ENCODE peak calls at places on chromosomes 12 and 14, in seven cellular contexts. One of them, this sample, is unnamed.

GRCh38 chr14:97977711-97978261 is 1180.6 kb downstream of the VRK1 start:
- DNase-seq in ureter: peak
- DNase-seq in non-pigmented ciliary epithelial cell: no peak
- DNase-seq in choroid plexus epithelial cell: no peak
- DNase-seq in GM04504: no peak
- DNase-seq in A172: no peak
- DNase-seq in posterior vena cava: peak
- DNase-seq in this sample: peak

GRCh38 chr12:6336859-6337744 is 4.8 kb downstream of the TNFRSF1A start:
- DNase-seq in ureter: no peak
- DNase-seq in posterior vena cava: no peak
- DNase-seq in non-pigmented ciliary epithelial cell: no peak
- DNase-seq in choroid plexus epithelial cell: no peak
- DNase-seq in A172: no peak
- DNase-seq in GM04504: no peak
- DNase-seq in this sample: no peak

GRCh38 chr14:19918553-19919264 is 1.7 kb upstream of the OR4K5 start:
- DNase-seq in non-pigmented ciliary epithelial cell: no peak
- DNase-seq in A172: no peak
- DNase-seq in GM04504: no peak
- DNase-seq in choroid plexus epithelial cell: no peak
- DNase-seq in ureter: no peak
- DNase-seq in posterior vena cava: no peak
- DNase-seq in this sample: no peak

GRCh38 chr12:52022841-52023181 is 16.1 kb downstream of the TAMALIN start:
- DNase-seq in GM04504: no peak
- DNase-seq in A172: no peak
- DNase-seq in choroid plexus epithelial cell: no peak
- DNase-seq in posterior vena cava: peak
- DNase-seq in ureter: no peak
- DNase-seq in non-pigmented ciliary epithelial cell: no peak
- DNase-seq in this sample: peak

GRCh38 chr12:60172266-60172665 is 576.4 kb downstream of the SLC16A7 start:
- DNase-seq in non-pigmented ciliary epithelial cell: no peak
- DNase-seq in ureter: no peak
- DNase-seq in GM04504: no peak
- DNase-seq in choroid plexus epithelial cell: peak
- DNase-seq in posterior vena cava: no peak
- DNase-seq in A172: peak
- DNase-seq in this sample: no peak

GRCh38 chr12:632102-632696 is 31.0 kb downstream of the NINJ2 start:
- DNase-seq in posterior vena cava: peak
- DNase-seq in A172: peak
- DNase-seq in GM04504: peak
- DNase-seq in choroid plexus epithelial cell: peak
- DNase-seq in non-pigmented ciliary epithelial cell: peak
- DNase-seq in ureter: no peak
- DNase-seq in this sample: no peak

GRCh38 chr14:57060276-57060956 is 208.3 kb downstream of the EXOC5 start:
- DNase-seq in A172: no peak
- DNase-seq in ureter: no peak
- DNase-seq in choroid plexus epithelial cell: no peak
- DNase-seq in GM04504: no peak
- DNase-seq in posterior vena cava: no peak
- DNase-seq in non-pigmented ciliary epithelial cell: no peak
- DNase-seq in this sample: no peak

GRCh38 chr12:49389092-49389703 is 21.9 kb downstream of the SPATS2 start:
- DNase-seq in A172: no peak
- DNase-seq in non-pigmented ciliary epithelial cell: no peak
- DNase-seq in GM04504: no peak
- DNase-seq in ureter: no peak
- DNase-seq in posterior vena cava: peak
- DNase-seq in choroid plexus epithelial cell: no peak
- DNase-seq in this sample: no peak

GRCh38 chr14:63345826-63346225 is 27.1 kb upstream of the GPHB5 start:
- DNase-seq in ureter: no peak
- DNase-seq in non-pigmented ciliary epithelial cell: no peak
- DNase-seq in choroid plexus epithelial cell: no peak
- DNase-seq in GM04504: no peak
- DNase-seq in A172: peak
- DNase-seq in posterior vena cava: no peak
- DNase-seq in this sample: no peak

GRCh38 chr14:29035129-29035528 is 268.5 kb downstream of the FOXG1 start:
- DNase-seq in posterior vena cava: no peak
- DNase-seq in choroid plexus epithelial cell: no peak
- DNase-seq in GM04504: no peak
- DNase-seq in non-pigmented ciliary epithelial cell: no peak
- DNase-seq in A172: no peak
- DNase-seq in ureter: no peak
- DNase-seq in this sample: no peak

GRCh38 chr12:130164931-130165330 is 2.7 kb downstream of the FZD10 start:
- DNase-seq in GM04504: no peak
- DNase-seq in A172: no peak
- DNase-seq in ureter: no peak
- DNase-seq in choroid plexus epithelial cell: no peak
- DNase-seq in posterior vena cava: peak
- DNase-seq in non-pigmented ciliary epithelial cell: no peak
- DNase-seq in this sample: no peak

GRCh38 chr12:74971201-74971600 is 238.4 kb downstream of the KCNC2 start:
- DNase-seq in ureter: no peak
- DNase-seq in A172: no peak
- DNase-seq in choroid plexus epithelial cell: no peak
- DNase-seq in GM04504: no peak
- DNase-seq in posterior vena cava: no peak
- DNase-seq in non-pigmented ciliary epithelial cell: no peak
- DNase-seq in this sample: no peak

GRCh38 chr12:110269622-110270124 is 11.4 kb upstream of the ATP2A2 start:
- DNase-seq in choroid plexus epithelial cell: peak
- DNase-seq in GM04504: peak
- DNase-seq in non-pigmented ciliary epithelial cell: peak
- DNase-seq in posterior vena cava: no peak
- DNase-seq in A172: peak
- DNase-seq in ureter: no peak
- DNase-seq in this sample: peak

GRCh38 chr12:100348657-100349454 is 8.0 kb upstream of the SLC17A8 start:
- DNase-seq in posterior vena cava: no peak
- DNase-seq in A172: peak
- DNase-seq in ureter: no peak
- DNase-seq in GM04504: peak
- DNase-seq in choroid plexus epithelial cell: peak
- DNase-seq in non-pigmented ciliary epithelial cell: no peak
- DNase-seq in this sample: no peak

GRCh38 chr12:107429006-107429698 is 256.4 kb upstream of the PWP1 start:
- DNase-seq in GM04504: no peak
- DNase-seq in ureter: peak
- DNase-seq in posterior vena cava: no peak
- DNase-seq in non-pigmented ciliary epithelial cell: no peak
- DNase-seq in A172: no peak
- DNase-seq in choroid plexus epithelial cell: no peak
- DNase-seq in this sample: no peak

GRCh38 chr14:80446356-80446755 is 235.1 kb upstream of the DIO2 start:
- DNase-seq in GM04504: no peak
- DNase-seq in ureter: no peak
- DNase-seq in choroid plexus epithelial cell: peak
- DNase-seq in non-pigmented ciliary epithelial cell: no peak
- DNase-seq in posterior vena cava: no peak
- DNase-seq in A172: no peak
- DNase-seq in this sample: no peak

GRCh38 chr14:61511558-61511924 is 183.8 kb upstream of the HIF1A start:
- DNase-seq in GM04504: no peak
- DNase-seq in posterior vena cava: no peak
- DNase-seq in choroid plexus epithelial cell: no peak
- DNase-seq in ureter: no peak
- DNase-seq in non-pigmented ciliary epithelial cell: no peak
- DNase-seq in A172: no peak
- DNase-seq in this sample: no peak

GRCh38 chr14:88168025-88168424 is 155.0 kb downstream of the KCNK10 start:
- DNase-seq in GM04504: no peak
- DNase-seq in ureter: no peak
- DNase-seq in A172: no peak
- DNase-seq in non-pigmented ciliary epithelial cell: no peak
- DNase-seq in choroid plexus epithelial cell: no peak
- DNase-seq in posterior vena cava: no peak
- DNase-seq in this sample: no peak